ENCODE peak calls at places on chromosomes 5 and 9, in seven cellular contexts. A, P, W, V, K, M and S are unnamed samples.

GRCh38 chr5:170752257-170753215 is 31.0 kb upstream of the GABRP start:
- DNase-seq in V (no peak), P (no peak), M (no peak), K (no peak), W (no peak), A (no peak), S (peak; percentile 40)

GRCh38 chr9:98450486-98450885 is 195.0 kb upstream of the TBC1D2 start:
- DNase-seq in V (peak; percentile 13), K (no peak), P (no peak), W (peak; percentile 92), M (peak; percentile 21), A (no peak), S (no peak)

GRCh38 chr9:133368249-133368881 is 7.5 kb downstream of the SURF4 start:
- DNase-seq in P (no peak), M (no peak), K (no peak), A (no peak), V (no peak), W (no peak), S (no peak)

GRCh38 chr5:37615184-37615583 is 224.7 kb downstream of the GDNF start:
- DNase-seq in V (peak; percentile 81), P (no peak), A (no peak), M (peak; percentile 84), W (peak; percentile 98), K (no peak), S (no peak)

GRCh38 chr5:178304761-178305645 is 72.4 kb upstream of the PHYKPL start:
- DNase-seq in A (peak; percentile 82), V (peak; percentile 46), M (no peak), W (no peak), P (no peak), K (no peak), S (no peak)

GRCh38 chr9:113222482-113222841 is 1.1 kb downstream of the SLC31A1 start:
- DNase-seq in K (no peak), M (no peak), V (peak; percentile 23), A (no peak), P (no peak), W (no peak), S (no peak)

GRCh38 chr9:113888976-113889375 is 12.9 kb downstream of the ZNF618 start:
- DNase-seq in A (no peak), W (peak; percentile 51), M (no peak), P (no peak), V (no peak), K (no peak), S (no peak)

GRCh38 chr5:172830876-172831662 is 3.0 kb upstream of the ERGIC1 start:
- DNase-seq in A (peak; percentile 48), P (no peak), K (no peak), V (peak; percentile 79), W (peak; percentile 92), M (peak; percentile 84), S (no peak)

GRCh38 chr9:108673386-108673785 is 182.4 kb downstream of the ACTL7B start:
- DNase-seq in W (peak; percentile 71), P (no peak), A (no peak), K (no peak), V (no peak), M (no peak), S (no peak)

GRCh38 chr5:65548281-65548680 is 14.7 kb downstream of the CENPK start:
- DNase-seq in A (no peak), W (no peak), M (no peak), P (no peak), K (no peak), V (no peak), S (no peak)

GRCh38 chr9:79809931-79810330 is 238.2 kb downstream of the TLE4 start:
- DNase-seq in V (peak; percentile 84), K (no peak), M (peak; percentile 62), W (peak; percentile 95), P (no peak), A (peak; percentile 71), S (no peak)

GRCh38 chr5:58871648-58872242 is 288.9 kb downstream of the RAB3C start:
- DNase-seq in V (peak; percentile 11), P (peak; percentile 27), A (peak; percentile 57), K (peak; percentile 28), W (no peak), M (peak; percentile 25), S (no peak)

GRCh38 chr9:34413229-34413852 is 36.6 kb upstream of the MYORG start:
- DNase-seq in W (peak; percentile 19), A (peak; percentile 47), P (peak; percentile 42), K (no peak), V (no peak), M (peak; percentile 28), S (no peak)

DNA sequence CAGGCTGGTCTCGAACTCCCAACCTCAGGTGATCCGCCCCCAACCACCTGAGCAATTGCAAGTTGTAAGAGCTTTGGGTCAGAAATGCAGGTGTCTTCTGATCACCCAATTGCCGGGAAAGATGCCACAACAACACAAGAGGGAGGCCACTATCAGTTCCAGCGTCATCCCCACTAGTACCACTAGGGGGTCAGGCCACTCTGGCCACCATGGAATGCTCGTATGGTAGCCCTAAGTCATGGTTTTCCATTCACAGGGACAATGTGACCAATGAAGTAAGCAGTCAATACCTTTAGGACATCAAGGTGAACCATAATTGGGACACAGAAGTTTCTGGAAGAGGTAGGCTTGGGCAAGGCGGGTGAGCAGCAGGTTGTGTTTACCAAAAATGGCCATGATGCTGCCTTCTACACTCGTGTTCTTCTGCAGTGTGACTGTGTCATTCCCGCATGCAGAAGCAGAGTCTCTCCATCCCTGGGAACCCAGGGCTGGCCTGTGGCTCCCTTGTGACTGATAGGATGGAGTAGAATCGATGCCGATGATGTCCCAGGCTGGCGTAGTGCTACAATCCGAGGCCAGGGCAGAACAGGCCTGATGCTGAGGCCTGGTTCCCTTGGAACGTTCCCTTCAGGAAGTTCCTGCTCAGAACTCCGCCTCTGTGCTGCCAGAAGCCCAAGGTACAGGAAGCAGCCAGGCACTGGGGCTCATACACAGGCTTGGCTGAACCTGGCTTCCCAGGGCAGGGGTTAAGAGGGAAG is 42.2 kb upstream of the ANKRD33B start:
- DNase-seq in P (no peak), A (peak; percentile 51), M (no peak), W (no peak), V (no peak), K (peak; percentile 27), S (no peak)
- TF ChIP-seq CTCF in P (peak; percentile 73), A (peak; percentile 66), M (peak; percentile 36), W (peak; percentile 15), V (peak; percentile 21), K (no peak), S (peak; percentile 31)

DNA sequence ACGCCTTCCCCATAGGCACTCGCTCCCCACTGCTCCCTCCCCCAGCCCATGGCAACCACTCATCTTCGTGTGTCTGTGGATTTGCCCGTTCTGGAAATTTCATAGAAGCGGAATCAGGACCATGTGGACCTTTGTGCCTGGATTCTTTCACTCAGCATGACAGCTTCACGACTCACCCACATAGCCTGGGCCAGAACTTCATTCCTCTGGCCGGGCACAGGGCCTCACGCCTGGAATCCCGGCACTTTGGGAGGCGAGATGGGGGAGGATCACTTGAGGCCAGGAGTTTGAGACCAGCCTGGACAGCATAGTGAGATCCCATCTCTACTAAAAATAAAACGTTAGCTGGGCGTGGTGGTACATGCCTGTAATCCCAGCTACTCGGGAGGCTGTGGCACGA is 12.1 kb upstream of the DIPK1B start:
- DNase-seq in P (no peak), V (no peak), M (peak; percentile 30), A (peak; percentile 39), W (no peak), K (no peak), S (no peak)
- TF ChIP-seq CTCF in P (no peak), V (no peak), M (no peak), A (no peak), W (no peak), K (no peak), S (no peak)

GRCh38 chr9:71925834-71926233 is 14.4 kb downstream of the C9orf85 start:
- DNase-seq in A (no peak), K (no peak), M (no peak), W (no peak), V (no peak), P (no peak), S (no peak)
- TF ChIP-seq CTCF in A (no peak), K (no peak), M (no peak), W (no peak), V (no peak), P (no peak), S (no peak)

GRCh38 chr9:33255006-33255405 is 9.5 kb downstream of the BAG1 start:
- DNase-seq in K (no peak), P (no peak), A (no peak), V (no peak), M (no peak), W (no peak), S (no peak)
- TF ChIP-seq CTCF in K (no peak), P (no peak), A (no peak), V (no peak), M (no peak), W (no peak), S (no peak)

DNA sequence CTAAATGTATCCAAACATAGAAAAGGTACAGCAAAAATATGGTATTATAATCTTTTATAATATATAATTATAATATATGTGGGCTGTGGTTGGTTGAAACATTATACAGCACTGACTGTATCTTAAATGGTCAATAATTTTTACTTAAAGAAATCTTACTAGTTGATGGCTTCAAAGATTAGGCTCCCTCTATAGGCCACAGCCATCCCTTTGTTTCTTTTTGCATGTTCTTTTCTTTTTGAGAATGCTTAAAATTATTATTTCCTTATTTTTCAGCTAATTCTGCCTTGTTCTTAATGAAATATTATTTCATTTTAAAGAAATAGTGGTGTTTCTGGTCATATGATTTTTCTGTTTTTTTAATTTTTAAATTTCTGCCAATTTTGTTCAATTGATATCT is 128.5 kb downstream of the MAST4 start:
- DNase-seq in P (no peak), M (no peak), K (no peak), V (no peak), W (no peak), A (no peak), S (no peak)
- TF ChIP-seq CTCF in P (peak; percentile 62), M (peak; percentile 33), K (no peak), V (peak; percentile 1), W (peak; percentile 20), A (no peak), S (no peak)

GRCh38 chr5:97071101-97071500 is 71.3 kb downstream of the LIX1 start:
- DNase-seq in M (peak; percentile 83), P (no peak), W (peak; percentile 71), A (peak; percentile 70), V (peak; percentile 47), K (no peak), S (no peak)
- TF ChIP-seq CTCF in M (no peak), P (no peak), W (no peak), A (no peak), V (no peak), K (no peak), S (no peak)

DNA sequence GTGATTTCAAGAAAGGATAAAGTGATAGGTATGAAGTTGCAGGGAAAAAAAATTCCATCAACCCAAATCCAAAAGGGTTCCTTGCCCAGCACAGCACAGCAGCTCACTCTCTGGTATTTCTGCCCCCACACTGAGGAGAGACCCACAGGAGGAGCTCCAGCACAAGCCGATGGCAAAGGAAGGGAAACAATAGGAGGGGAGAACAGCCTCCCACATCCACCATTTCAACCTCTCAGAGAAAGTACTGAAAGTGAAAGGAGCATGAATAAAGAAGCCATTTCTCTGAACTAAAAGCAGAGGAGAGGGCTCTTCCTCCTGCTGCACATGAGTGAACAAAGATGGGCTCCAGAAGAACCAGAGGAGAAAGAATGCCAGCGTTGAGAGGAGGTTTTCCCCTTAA is 54.9 kb upstream of the ZSWIM6 start:
- DNase-seq in W (peak; percentile 49), A (no peak), P (no peak), V (no peak), M (no peak), K (no peak), S (no peak)
- TF ChIP-seq CTCF in W (peak; percentile 10), A (no peak), P (no peak), V (peak; percentile 49), M (peak; percentile 40), K (no peak), S (no peak)